ENCODE peak calls at places on chromosomes 1 and 21, in eight cellular contexts. P, B, X, J, T, U, D and F are unnamed samples.

GRCh38 chr1:155126494-155127104 is 1.1 kb upstream of the EFNA1 start:
- DNase-seq in P (peak), B (no peak), X (no peak), J (peak), T (peak), U (peak), D (no peak), F (no peak)

GRCh38 chr1:45669859-45670655 is 16.3 kb downstream of the GPBP1L1 start:
- DNase-seq in P (no peak), B (no peak), X (no peak), J (no peak), T (no peak), U (no peak), D (no peak), F (no peak)

GRCh38 chr21:29670228-29670627 is 269.6 kb downstream of the GRIK1 start:
- DNase-seq in P (no peak), B (no peak), X (no peak), J (no peak), T (no peak), U (no peak), D (no peak), F (no peak)

GRCh38 chr1:91404151-91405012 is at the start of gene HFM1:
- DNase-seq in P (peak), B (peak), X (peak), J (peak), T (peak), U (peak), D (peak), F (peak)

GRCh38 chr1:196380311-196380710 is 227.9 kb downstream of the KCNT2 start:
- DNase-seq in P (no peak), B (no peak), X (no peak), J (no peak), T (peak), U (no peak), D (no peak), F (no peak)

GRCh38 chr1:117877823-117878222 is 51.6 kb downstream of the GDAP2 start:
- DNase-seq in P (no peak), B (no peak), X (no peak), J (no peak), T (no peak), U (no peak), D (no peak), F (no peak)

GRCh38 chr1:199161766-199162303 is 523.0 kb downstream of the PTPRC start:
- DNase-seq in P (no peak), B (no peak), X (no peak), J (no peak), T (no peak), U (no peak), D (no peak), F (no peak)

GRCh38 chr1:226404063-226404903 is 3.6 kb downstream of the PARP1 start:
- DNase-seq in P (no peak), B (no peak), X (peak), J (no peak), T (no peak), U (no peak), D (no peak), F (no peak)

GRCh38 chr1:39214021-39214713 is 9.7 kb downstream of the MACF1 start:
- DNase-seq in P (peak), B (no peak), X (no peak), J (no peak), T (peak), U (peak), D (peak), F (no peak)

GRCh38 chr21:42559326-42559725 is 45.7 kb downstream of the SLC37A1 start:
- DNase-seq in P (no peak), B (no peak), X (no peak), J (no peak), T (no peak), U (no peak), D (no peak), F (no peak)

GRCh38 chr1:2376261-2376741 is 15.1 kb downstream of the MORN1 start:
- DNase-seq in P (no peak), B (no peak), X (no peak), J (no peak), T (no peak), U (no peak), D (no peak), F (no peak)

GRCh38 chr1:202697038-202697437 is 13.2 kb downstream of the SYT2 start:
- DNase-seq in P (no peak), B (no peak), X (no peak), J (no peak), T (no peak), U (peak), D (no peak), F (no peak)

GRCh38 chr1:45335732-45336365 is 4.1 kb upstream of the TOE1 start:
- DNase-seq in P (no peak), B (no peak), X (no peak), J (no peak), T (peak), U (no peak), D (no peak), F (no peak)

GRCh38 chr1:234997201-234998173 is 131.2 kb downstream of the TOMM20 start:
- DNase-seq in P (no peak), B (peak), X (no peak), J (no peak), T (peak), U (peak), D (peak), F (no peak)

GRCh38 chr1:5509664-5510452 is 482.4 kb downstream of the NPHP4 start:
- DNase-seq in P (peak), B (no peak), X (peak), J (peak), T (peak), U (peak), D (peak), F (peak)

GRCh38 chr1:183096889-183097288 is 73.7 kb downstream of the LAMC1 start:
- DNase-seq in P (no peak), B (no peak), X (no peak), J (no peak), T (no peak), U (no peak), D (no peak), F (no peak)

GRCh38 chr1:201667479-201667878 is 128.6 kb downstream of the NAV1 start:
- DNase-seq in P (no peak), B (no peak), X (no peak), J (no peak), T (no peak), U (no peak), D (no peak), F (no peak)

GRCh38 chr1:220887868-220888664 is 8.8 kb downstream of the HLX start:
- DNase-seq in P (no peak), B (no peak), X (no peak), J (peak), T (no peak), U (peak), D (no peak), F (peak)

GRCh38 chr1:3761296-3762010 is 9.2 kb downstream of the CCDC27 start:
- DNase-seq in P (no peak), B (no peak), X (no peak), J (no peak), T (no peak), U (no peak), D (no peak), F (no peak)

GRCh38 chr21:44681861-44682579 is at the start of gene KRTAP12-1:
- DNase-seq in P (no peak), B (no peak), X (no peak), J (peak), T (no peak), U (no peak), D (no peak), F (no peak)

GRCh38 chr21:36753556-36753955 is 54.6 kb downstream of the SIM2 start:
- DNase-seq in P (no peak), B (no peak), X (no peak), J (no peak), T (no peak), U (no peak), D (peak), F (no peak)

GRCh38 chr1:46760558-46761166 is 38.2 kb upstream of the CYP4B1 start:
- DNase-seq in P (no peak), B (no peak), X (no peak), J (no peak), T (no peak), U (no peak), D (no peak), F (no peak)

GRCh38 chr1:13539683-13540082 is 25.9 kb upstream of the LRRC38 start:
- DNase-seq in P (no peak), B (no peak), X (no peak), J (no peak), T (no peak), U (no peak), D (no peak), F (no peak)

GRCh38 chr1:97680460-97680859 is 240.4 kb downstream of the DPYD start:
- DNase-seq in P (no peak), B (no peak), X (no peak), J (no peak), T (no peak), U (no peak), D (no peak), F (no peak)

GRCh38 chr1:166170726-166171125 is 3.9 kb upstream of the FAM78B start:
- DNase-seq in P (no peak), B (no peak), X (no peak), J (no peak), T (no peak), U (peak), D (no peak), F (no peak)

GRCh38 chr1:8472668-8473067 is 154.8 kb downstream of the SLC45A1 start:
- DNase-seq in P (no peak), B (no peak), X (peak), J (no peak), T (no peak), U (no peak), D (no peak), F (peak)

GRCh38 chr1:220983877-220984635 is 104.8 kb downstream of the HLX start:
- DNase-seq in P (no peak), B (no peak), X (no peak), J (peak), T (no peak), U (peak), D (no peak), F (no peak)

GRCh38 chr1:164446020-164446419 is 113.0 kb upstream of the PBX1 start:
- DNase-seq in P (no peak), B (no peak), X (no peak), J (no peak), T (no peak), U (no peak), D (no peak), F (no peak)

GRCh38 chr1:32361674-32362473 is 411 bp downstream of the FAM229A start:
- DNase-seq in P (peak), B (no peak), X (no peak), J (peak), T (peak), U (peak), D (no peak), F (peak)

GRCh38 chr1:38831753-38832734 is 27.5 kb downstream of the RRAGC start:
- DNase-seq in P (no peak), B (no peak), X (no peak), J (no peak), T (no peak), U (no peak), D (no peak), F (no peak)

GRCh38 chr1:248872752-248873408 is 14.0 kb upstream of the ZNF692 start:
- DNase-seq in P (peak), B (peak), X (peak), J (peak), T (peak), U (peak), D (peak), F (peak)

GRCh38 chr1:59593798-59594790 is 220.7 kb upstream of the HOOK1 start:
- DNase-seq in P (no peak), B (no peak), X (no peak), J (no peak), T (no peak), U (no peak), D (no peak), F (no peak)

GRCh38 chr1:58781541-58782307 is 2.1 kb downstream of the JUN start:
- DNase-seq in P (peak), B (peak), X (peak), J (peak), T (peak), U (peak), D (no peak), F (peak)

GRCh38 chr1:46673749-46674182 is 2.1 kb downstream of the TEX38 start:
- DNase-seq in P (no peak), B (no peak), X (no peak), J (no peak), T (peak), U (no peak), D (no peak), F (no peak)

GRCh38 chr21:38494254-38494648 is 4.0 kb downstream of the ERG start:
- DNase-seq in P (no peak), B (no peak), X (no peak), J (no peak), T (no peak), U (no peak), D (no peak), F (no peak)

GRCh38 chr1:58430355-58431335 is 115.9 kb downstream of the OMA1 start:
- DNase-seq in P (no peak), B (no peak), X (no peak), J (no peak), T (no peak), U (no peak), D (no peak), F (no peak)

GRCh38 chr1:156910309-156910782 is 10.1 kb upstream of the LRRC71 start:
- DNase-seq in P (peak), B (no peak), X (peak), J (peak), T (peak), U (peak), D (no peak), F (peak)

GRCh38 chr1:209883341-209883971 is 54.6 kb upstream of the SYT14 start:
- DNase-seq in P (no peak), B (no peak), X (no peak), J (no peak), T (no peak), U (no peak), D (no peak), F (no peak)

GRCh38 chr1:247337961-247338360 is 6.3 kb upstream of the ZNF496 start:
- DNase-seq in P (no peak), B (no peak), X (no peak), J (no peak), T (no peak), U (no peak), D (no peak), F (no peak)

GRCh38 chr1:88009916-88010315 is 674.2 kb upstream of the PKN2 start:
- DNase-seq in P (no peak), B (no peak), X (no peak), J (no peak), T (no peak), U (no peak), D (no peak), F (no peak)
- TF ChIP-seq CTCF in P (peak), B (no peak), X (no peak), J (peak), T (no peak), U (peak), D (no peak), F (no peak)

GRCh38 chr1:48547521-48547920 is 75.5 kb upstream of the SPATA6 start:
- DNase-seq in P (no peak), B (no peak), X (no peak), J (no peak), T (no peak), U (no peak), D (no peak), F (no peak)

GRCh38 chr1:48555271-48555670 is 83.3 kb upstream of the SPATA6 start:
- DNase-seq in P (no peak), B (no peak), X (no peak), J (no peak), T (no peak), U (no peak), D (no peak), F (no peak)

GRCh38 chr1:48552903-48553626 is 81.1 kb upstream of the SPATA6 start:
- DNase-seq in P (no peak), B (no peak), X (no peak), J (no peak), T (no peak), U (no peak), D (no peak), F (no peak)

GRCh38 chr1:48556161-48556850 is 84.3 kb upstream of the SPATA6 start:
- DNase-seq in P (no peak), B (peak), X (no peak), J (no peak), T (no peak), U (no peak), D (no peak), F (no peak)

DNA sequence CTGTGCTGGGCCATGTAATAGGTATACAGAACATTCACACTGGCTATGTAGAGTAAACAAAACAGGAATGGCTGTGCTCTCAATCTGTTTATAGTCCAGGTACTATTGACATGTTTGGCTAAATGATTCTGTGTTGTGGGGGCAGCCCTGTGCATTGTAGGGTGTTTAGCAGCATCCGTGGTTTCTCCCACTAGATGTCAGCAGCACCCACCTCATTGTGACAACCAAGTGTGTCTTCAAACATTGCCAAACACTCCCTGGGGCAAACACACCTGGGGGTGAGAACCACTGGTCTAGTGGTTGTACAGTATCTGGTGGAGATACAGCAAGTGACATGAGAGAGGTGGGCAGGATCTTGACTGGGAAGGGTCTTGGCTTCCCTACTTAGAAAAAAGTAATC is 80.4 kb upstream of the SPATA6 start:
- DNase-seq in P (no peak), B (no peak), X (peak), J (peak), T (peak), U (peak), D (no peak), F (no peak)
- TF ChIP-seq CTCF in P (peak), B (peak), X (peak), J (peak), T (peak), U (peak), D (no peak), F (peak)

GRCh38 chr1:25610822-25611630 is 5.6 kb upstream of the MAN1C1 start:
- DNase-seq in P (no peak), B (no peak), X (peak), J (no peak), T (no peak), U (no peak), D (no peak), F (no peak)
- TF ChIP-seq CTCF in P (no peak), B (no peak), X (peak), J (peak), T (no peak), U (peak), D (no peak), F (peak)

GRCh38 chr1:88973520-88974137 is 18.8 kb downstream of the KYAT3 start:
- DNase-seq in P (no peak), B (no peak), X (peak), J (no peak), T (peak), U (no peak), D (no peak), F (no peak)
- TF ChIP-seq CTCF in P (peak), B (peak), X (peak), J (peak), T (peak), U (peak), D (peak), F (peak)

GRCh38 chr1:212667223-212668139 is 32.2 kb downstream of the BATF3 start:
- DNase-seq in P (no peak), B (no peak), X (peak), J (peak), T (peak), U (peak), D (peak), F (peak)
- TF ChIP-seq CTCF in P (no peak), B (no peak), X (no peak), J (no peak), T (no peak), U (no peak), D (no peak), F (no peak)